ENCODE peak calls at places on chromosomes 4 and X, in five cellular contexts. W is H9, P is IMR-90, O is H1, A is mesenchymal stem cell. J is an unnamed sample.

GRCh38 chr4:147284935-147285334 is 196.0 kb upstream of the EDNRA start:
- DNase-seq in W (no peak), P (no peak), O (no peak), A (no peak), J (no peak)

GRCh38 chr4:122845066-122845465 is 18.4 kb downstream of the FGF2 start:
- DNase-seq in W (no peak), P (peak), O (no peak), A (peak), J (no peak)

GRCh38 chrX:140799216-140799615 is 89.7 kb downstream of the LINC00632 start:
- DNase-seq in W (no peak), P (no peak), O (no peak), A (no peak), J (no peak)

GRCh38 chr4:4776335-4776734 is 83.1 kb upstream of the MSX1 start:
- DNase-seq in W (no peak), P (no peak), O (peak), A (no peak), J (no peak)

GRCh38 chr4:134216436-134216835 is 14.8 kb upstream of the PABPC4L start:
- DNase-seq in W (no peak), P (peak), O (no peak), A (peak), J (no peak)

GRCh38 chr4:38290360-38290759 is 330.2 kb downstream of the PTTG2 start:
- DNase-seq in W (no peak), P (peak), O (no peak), A (peak), J (no peak)

GRCh38 chr4:8698341-8699062 is 105.9 kb downstream of the CPZ start:
- DNase-seq in W (peak), P (no peak), O (peak), A (no peak), J (no peak)

GRCh38 chrX:97763391-97763790 is 879.7 kb downstream of the RPA4 start:
- DNase-seq in W (no peak), P (no peak), O (no peak), A (no peak), J (no peak)

GRCh38 chr4:138789796-138790195 is 225.8 kb upstream of the NOCT start:
- DNase-seq in W (no peak), P (no peak), O (no peak), A (no peak), J (no peak)

GRCh38 chr4:169899295-169899694 is 126.9 kb downstream of the MFAP3L start:
- DNase-seq in W (no peak), P (no peak), O (no peak), A (no peak), J (no peak)

GRCh38 chr4:185779520-185779919 is 32.5 kb downstream of the SORBS2 start:
- DNase-seq in W (no peak), P (no peak), O (no peak), A (no peak), J (peak)

GRCh38 chrX:151703487-151703886 is 8.2 kb downstream of the PRRG3 start:
- DNase-seq in W (no peak), P (no peak), O (no peak), A (no peak), J (no peak)

GRCh38 chr4:169270810-169271691 is at the start of gene SH3RF1:
- DNase-seq in W (peak), P (peak), O (peak), A (peak), J (peak)

GRCh38 chrX:97629597-97629985 is 745.9 kb downstream of the RPA4 start:
- DNase-seq in W (no peak), P (no peak), O (no peak), A (no peak), J (no peak)

GRCh38 chrX:136754641-136755040 is 26.1 kb downstream of the ARHGEF6 start:
- DNase-seq in W (no peak), P (no peak), O (no peak), A (no peak), J (no peak)

GRCh38 chr4:39713691-39714090 is 15.8 kb downstream of the UBE2K start:
- DNase-seq in W (no peak), P (peak), O (no peak), A (peak), J (no peak)

GRCh38 chr4:23782778-23783455 is 106.9 kb downstream of the PPARGC1A start:
- DNase-seq in W (no peak), P (no peak), O (no peak), A (peak), J (no peak)

GRCh38 chrX:26664919-26665318 is 448.9 kb downstream of the MAGEB5 start:
- DNase-seq in W (no peak), P (no peak), O (no peak), A (no peak), J (no peak)

GRCh38 chr4:15778742-15779231 is 659 bp downstream of the CD38 start:
- DNase-seq in W (peak), P (no peak), O (peak), A (peak), J (peak)

GRCh38 chr4:118757761-118758213 is 72.6 kb downstream of the METTL14 start:
- DNase-seq in W (no peak), P (peak), O (no peak), A (peak), J (no peak)

GRCh38 chr4:7777871-7778523 is 161.7 kb downstream of the AFAP1 start:
- DNase-seq in W (no peak), P (no peak), O (no peak), A (no peak), J (no peak)

GRCh38 chrX:45851434-45851991 is 650.8 kb upstream of the DIPK2B start:
- DNase-seq in W (peak), P (no peak), O (peak), A (peak), J (no peak)

GRCh38 chr4:108168672-108169562 is at the start of gene LEF1:
- DNase-seq in W (peak), P (peak), O (peak), A (peak), J (peak)

GRCh38 chr4:53461244-53461643 is 83.8 kb downstream of the FIP1L1 start:
- DNase-seq in W (no peak), P (peak), O (no peak), A (no peak), J (no peak)

GRCh38 chr4:126358041-126358440 is 1043.3 kb downstream of the FAT4 start:
- DNase-seq in W (no peak), P (no peak), O (no peak), A (no peak), J (no peak)

GRCh38 chr4:1542516-1543320 is 136.5 kb upstream of the NKX1-1 start:
- DNase-seq in W (no peak), P (no peak), O (no peak), A (no peak), J (no peak)

GRCh38 chr4:42148453-42148852 is 4.0 kb downstream of the BEND4 start:
- DNase-seq in W (no peak), P (no peak), O (no peak), A (no peak), J (no peak)

GRCh38 chr4:61275214-61275613 is 75.1 kb downstream of the ADGRL3 start:
- DNase-seq in W (no peak), P (no peak), O (no peak), A (no peak), J (no peak)

GRCh38 chr4:6530964-6531363 is 44.0 kb upstream of the MAN2B2 start:
- DNase-seq in W (no peak), P (no peak), O (no peak), A (no peak), J (no peak)
- H2AK5ac ChIP-seq in W (no peak), P (no peak), O (peak), A (no peak), J (peak)

GRCh38 chrX:40100537-40101429 is 3.0 kb upstream of the BCOR start:
- DNase-seq in W (peak), P (no peak), O (no peak), A (peak), J (no peak)

GRCh38 chrX:40097492-40098263 is at the start of gene BCOR:
- DNase-seq in W (peak), P (peak), O (peak), A (peak), J (no peak)

GRCh38 chrX:40098264-40099045 is 697 bp upstream of the BCOR start:
- DNase-seq in W (peak), P (no peak), O (peak), A (peak), J (no peak)

GRCh38 chrX:40100141-40100536 is 2.4 kb upstream of the BCOR start:
- DNase-seq in W (no peak), P (no peak), O (no peak), A (peak), J (no peak)

DNA sequence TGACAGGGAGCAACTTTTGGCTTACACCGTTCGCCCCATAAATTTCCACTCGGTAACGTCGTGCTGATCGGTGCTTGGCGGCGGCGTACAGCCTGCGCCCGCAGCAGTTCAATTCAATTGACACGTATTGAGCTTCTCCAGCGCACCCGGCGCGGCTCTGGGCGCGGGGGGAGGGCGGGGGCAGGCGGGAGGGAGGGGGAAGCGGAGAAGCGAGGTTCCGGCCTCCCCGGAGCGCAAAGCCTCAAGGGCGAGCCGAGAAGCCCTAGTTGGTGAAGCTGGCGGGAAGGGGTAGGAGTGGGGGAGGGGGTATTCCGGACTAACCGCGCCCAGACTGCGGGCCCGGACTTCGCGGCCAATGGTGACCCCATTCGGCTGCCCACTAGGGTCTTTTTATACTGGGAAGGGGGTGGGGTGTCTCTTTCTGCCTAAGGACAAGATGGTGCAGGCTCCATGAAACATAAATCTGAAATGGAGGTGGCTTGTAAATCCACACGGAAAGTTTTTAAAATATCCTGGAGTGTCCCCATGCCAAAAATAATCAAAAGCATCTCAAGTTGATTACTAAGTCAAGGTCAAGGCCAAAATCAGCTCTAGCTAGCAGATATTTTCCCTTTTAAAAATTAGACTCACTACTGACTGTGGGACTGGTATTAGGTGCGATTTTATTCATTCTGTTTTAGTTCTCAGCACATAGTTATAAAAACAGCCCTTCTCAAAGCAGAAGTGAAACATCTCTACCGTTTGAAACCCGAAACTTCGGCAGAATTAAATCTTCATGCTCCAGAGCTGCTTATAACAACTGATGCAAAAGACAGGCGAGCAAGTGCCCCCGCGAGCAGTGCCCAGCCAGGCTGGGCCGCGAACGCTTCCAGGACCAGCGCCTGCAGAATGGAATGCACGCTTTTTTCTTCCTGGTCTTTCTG is 1.5 kb upstream of the BCOR start:
- DNase-seq in W (peak), P (no peak), O (peak), A (peak), J (no peak)
- H4K91ac ChIP-seq in W (no peak), P (no peak), O (no peak), A (no peak), J (no peak)

GRCh38 chrX:72181178-72182125 is at the start of gene PIN4:
- DNase-seq in W (peak), P (peak), O (peak), A (peak), J (peak)
- H3K4ac ChIP-seq in W (no peak), P (peak), O (no peak), A (peak), J (no peak)

GRCh38 chr4:82898322-82899243 is 2.0 kb upstream of the THAP9 start:
- DNase-seq in W (no peak), P (peak), O (no peak), A (peak), J (no peak)

GRCh38 chr4:82901129-82901718 is 689 bp downstream of the THAP9 start:
- DNase-seq in W (no peak), P (no peak), O (no peak), A (no peak), J (no peak)

GRCh38 chr4:82899339-82899738 is 1.2 kb upstream of the THAP9 start:
- DNase-seq in W (no peak), P (no peak), O (no peak), A (peak), J (no peak)

GRCh38 chr4:82900016-82900334 is 560 bp upstream of the THAP9 start:
- DNase-seq in W (no peak), P (peak), O (no peak), A (no peak), J (peak)

GRCh38 chr4:82900335-82901128 is at the start of gene THAP9:
- DNase-seq in W (peak), P (peak), O (peak), A (peak), J (peak)
- H2AK5ac ChIP-seq in W (no peak), P (peak), O (peak), A (no peak), J (no peak)

DNA sequence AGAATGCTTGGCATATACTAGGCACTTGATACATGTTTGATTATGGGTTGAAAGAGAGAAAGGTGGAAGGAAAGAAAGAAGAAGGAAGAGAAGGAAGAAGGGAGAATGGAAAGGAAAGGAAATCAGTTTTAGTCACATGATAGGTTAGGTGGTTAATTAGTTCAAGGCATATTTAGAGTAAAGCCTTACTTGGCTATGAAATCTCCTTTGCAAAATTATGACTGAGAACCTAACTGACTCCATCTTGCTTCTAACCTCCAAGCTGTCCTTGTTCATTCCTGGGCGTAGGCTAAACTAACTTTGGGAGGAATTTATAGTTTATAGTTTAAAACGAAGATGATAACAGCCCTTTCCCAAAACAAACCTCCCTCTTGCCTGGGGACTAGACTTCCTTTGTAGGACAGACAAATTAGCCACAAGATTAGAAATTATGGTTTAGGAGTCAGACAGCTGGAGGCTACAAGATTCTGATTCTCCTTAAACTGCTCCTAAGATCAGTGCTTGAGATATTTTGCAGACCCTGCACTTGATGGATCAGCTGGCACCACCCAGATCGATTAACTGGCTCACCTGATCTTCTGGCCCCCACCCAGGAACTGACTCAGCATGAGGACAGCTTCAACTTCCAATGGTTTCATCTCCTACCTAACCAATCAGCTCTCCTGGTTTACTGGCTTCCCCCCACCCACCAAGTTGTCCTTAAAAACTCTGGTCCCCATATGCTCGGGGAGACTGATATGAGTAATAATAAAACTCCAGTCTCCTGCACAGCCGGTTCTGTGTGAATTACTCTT is 55.0 kb downstream of the TXK start:
- DNase-seq in W (no peak), P (no peak), O (no peak), A (no peak), J (no peak)
- H4K91ac ChIP-seq in W (no peak), P (no peak), O (no peak), A (peak), J (no peak)

J was measured in neuronal stem cell.